ENCODE peak calls at places on chromosome 7, in ten cellular contexts. One of them, this sample, is unnamed.

GRCh38 chr7:130943336-130943901 is 209.4 kb upstream of the KLF14 start:
- DNase-seq in esophagus muscularis mucosa: no peak
- DNase-seq in AG04450: peak
- DNase-seq in upper lobe of right lung: no peak
- DNase-seq in HCT116: no peak
- DNase-seq in fibroblast of lung: peak
- DNase-seq in epithelial cell of esophagus: peak
- DNase-seq in Peyer's patch: no peak
- DNase-seq in astrocyte of the cerebellum: peak
- DNase-seq in ovary: no peak
- DNase-seq in this sample: no peak

GRCh38 chr7:84811427-84811826 is 375.4 kb downstream of the SEMA3D start:
- DNase-seq in ovary: no peak
- DNase-seq in AG04450: no peak
- DNase-seq in astrocyte of the cerebellum: no peak
- DNase-seq in esophagus muscularis mucosa: no peak
- DNase-seq in epithelial cell of esophagus: no peak
- DNase-seq in upper lobe of right lung: no peak
- DNase-seq in HCT116: no peak
- DNase-seq in fibroblast of lung: no peak
- DNase-seq in Peyer's patch: no peak
- DNase-seq in this sample: no peak

GRCh38 chr7:83347836-83348482 is 185.3 kb upstream of the PCLO start:
- DNase-seq in esophagus muscularis mucosa: no peak
- DNase-seq in upper lobe of right lung: no peak
- DNase-seq in AG04450: peak
- DNase-seq in astrocyte of the cerebellum: peak
- DNase-seq in fibroblast of lung: peak
- DNase-seq in ovary: no peak
- DNase-seq in epithelial cell of esophagus: peak
- DNase-seq in HCT116: no peak
- DNase-seq in Peyer's patch: peak
- DNase-seq in this sample: peak

GRCh38 chr7:51220226-51220625 is 96.4 kb downstream of the COBL start:
- DNase-seq in upper lobe of right lung: no peak
- DNase-seq in epithelial cell of esophagus: no peak
- DNase-seq in fibroblast of lung: no peak
- DNase-seq in Peyer's patch: no peak
- DNase-seq in ovary: no peak
- DNase-seq in AG04450: no peak
- DNase-seq in astrocyte of the cerebellum: no peak
- DNase-seq in esophagus muscularis mucosa: peak
- DNase-seq in HCT116: no peak
- DNase-seq in this sample: no peak

GRCh38 chr7:34838329-34838728 is 180.3 kb downstream of the NPSR1 start:
- DNase-seq in upper lobe of right lung: no peak
- DNase-seq in AG04450: no peak
- DNase-seq in HCT116: no peak
- DNase-seq in astrocyte of the cerebellum: peak
- DNase-seq in esophagus muscularis mucosa: no peak
- DNase-seq in Peyer's patch: no peak
- DNase-seq in epithelial cell of esophagus: no peak
- DNase-seq in ovary: no peak
- DNase-seq in fibroblast of lung: no peak
- DNase-seq in this sample: peak

GRCh38 chr7:30556854-30557644 is 37.6 kb upstream of the GARS1 start:
- DNase-seq in fibroblast of lung: no peak
- DNase-seq in HCT116: no peak
- DNase-seq in upper lobe of right lung: no peak
- DNase-seq in ovary: no peak
- DNase-seq in astrocyte of the cerebellum: peak
- DNase-seq in epithelial cell of esophagus: peak
- DNase-seq in esophagus muscularis mucosa: peak
- DNase-seq in AG04450: no peak
- DNase-seq in Peyer's patch: no peak
- DNase-seq in this sample: peak

GRCh38 chr7:33447980-33448379 is 318.6 kb downstream of the BBS9 start:
- DNase-seq in HCT116: no peak
- DNase-seq in Peyer's patch: no peak
- DNase-seq in ovary: no peak
- DNase-seq in esophagus muscularis mucosa: no peak
- DNase-seq in epithelial cell of esophagus: no peak
- DNase-seq in AG04450: no peak
- DNase-seq in fibroblast of lung: peak
- DNase-seq in upper lobe of right lung: no peak
- DNase-seq in astrocyte of the cerebellum: no peak
- DNase-seq in this sample: no peak

GRCh38 chr7:35755711-35756110 is 45.1 kb upstream of the SEPTIN7 start:
- DNase-seq in esophagus muscularis mucosa: no peak
- DNase-seq in astrocyte of the cerebellum: no peak
- DNase-seq in HCT116: no peak
- DNase-seq in upper lobe of right lung: no peak
- DNase-seq in AG04450: no peak
- DNase-seq in epithelial cell of esophagus: no peak
- DNase-seq in ovary: no peak
- DNase-seq in fibroblast of lung: no peak
- DNase-seq in Peyer's patch: no peak
- DNase-seq in this sample: no peak

DNA sequence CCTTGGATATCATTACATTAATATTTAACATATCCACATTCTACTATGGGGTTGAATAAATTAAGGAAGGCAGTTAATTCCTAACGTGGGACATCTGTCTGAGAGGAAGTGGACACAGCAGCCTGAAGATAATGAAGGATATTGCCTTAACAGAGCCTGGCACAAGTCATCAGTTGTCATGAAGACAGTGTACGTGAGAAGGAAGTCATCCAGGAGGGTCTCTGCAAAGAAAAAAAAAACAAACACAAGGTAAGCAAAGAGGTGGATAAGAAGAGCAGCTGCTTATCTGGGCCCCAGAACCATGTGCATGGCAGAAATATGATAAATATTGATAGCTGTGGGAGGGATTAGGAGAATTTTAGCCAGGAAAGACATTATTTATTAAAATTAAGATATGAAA is 190.0 kb downstream of the RAPGEF5 start:
- DNase-seq in HCT116: no peak
- DNase-seq in esophagus muscularis mucosa: no peak
- DNase-seq in AG04450: no peak
- DNase-seq in epithelial cell of esophagus: no peak
- DNase-seq in astrocyte of the cerebellum: no peak
- DNase-seq in upper lobe of right lung: no peak
- DNase-seq in fibroblast of lung: no peak
- DNase-seq in ovary: no peak
- DNase-seq in Peyer's patch: no peak
- DNase-seq in this sample: no peak
- H3K4me3 ChIP-seq in HCT116: no peak
- H3K4me3 ChIP-seq in esophagus muscularis mucosa: no peak
- H3K4me3 ChIP-seq in AG04450: no peak
- H3K4me3 ChIP-seq in epithelial cell of esophagus: no peak
- H3K4me3 ChIP-seq in astrocyte of the cerebellum: no peak
- H3K4me3 ChIP-seq in upper lobe of right lung: no peak
- H3K4me3 ChIP-seq in fibroblast of lung: no peak
- H3K4me3 ChIP-seq in ovary: no peak
- H3K4me3 ChIP-seq in Peyer's patch: no peak
- H3K4me3 ChIP-seq in this sample: no peak

DNA sequence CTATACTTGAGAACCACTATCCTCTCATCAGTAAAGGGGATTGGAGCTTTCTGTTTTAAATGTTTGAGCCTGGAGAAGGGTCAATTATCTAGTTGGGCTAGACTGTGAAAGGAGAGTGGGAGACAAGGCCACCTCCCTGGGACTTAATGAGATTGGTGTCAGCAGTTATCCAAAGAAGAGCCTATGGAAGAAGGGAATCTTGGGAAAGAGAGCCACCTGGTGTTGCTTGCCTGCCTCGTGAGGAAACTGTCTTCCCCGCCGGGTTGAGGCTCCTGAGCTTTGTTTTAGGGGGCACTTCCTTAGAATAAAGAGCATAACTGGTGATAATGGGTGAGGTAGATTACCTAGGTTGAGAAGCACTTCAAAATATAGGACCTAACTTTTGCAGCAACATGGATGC is 32.0 kb upstream of the ABCB4 start:
- DNase-seq in HCT116: no peak
- DNase-seq in epithelial cell of esophagus: peak
- DNase-seq in fibroblast of lung: no peak
- DNase-seq in upper lobe of right lung: no peak
- DNase-seq in esophagus muscularis mucosa: no peak
- DNase-seq in astrocyte of the cerebellum: no peak
- DNase-seq in AG04450: no peak
- DNase-seq in Peyer's patch: no peak
- DNase-seq in ovary: no peak
- DNase-seq in this sample: no peak
- TF ChIP-seq CTCF in HCT116: peak
- TF ChIP-seq CTCF in epithelial cell of esophagus: peak
- TF ChIP-seq CTCF in fibroblast of lung: no peak
- TF ChIP-seq CTCF in upper lobe of right lung: no peak
- TF ChIP-seq CTCF in esophagus muscularis mucosa: no peak
- TF ChIP-seq CTCF in astrocyte of the cerebellum: peak
- TF ChIP-seq CTCF in AG04450: peak
- TF ChIP-seq CTCF in Peyer's patch: no peak
- TF ChIP-seq CTCF in ovary: no peak
- TF ChIP-seq CTCF in this sample: peak

GRCh38 chr7:44102846-44103565 is 1.1 kb upstream of the AEBP1 start:
- DNase-seq in fibroblast of lung: no peak
- DNase-seq in AG04450: no peak
- DNase-seq in astrocyte of the cerebellum: no peak
- DNase-seq in epithelial cell of esophagus: no peak
- DNase-seq in ovary: no peak
- DNase-seq in HCT116: no peak
- DNase-seq in upper lobe of right lung: no peak
- DNase-seq in Peyer's patch: no peak
- DNase-seq in esophagus muscularis mucosa: no peak
- DNase-seq in this sample: no peak

GRCh38 chr7:44105832-44106231 is 1.7 kb downstream of the AEBP1 start:
- DNase-seq in AG04450: no peak
- DNase-seq in HCT116: no peak
- DNase-seq in fibroblast of lung: no peak
- DNase-seq in upper lobe of right lung: no peak
- DNase-seq in epithelial cell of esophagus: no peak
- DNase-seq in Peyer's patch: no peak
- DNase-seq in astrocyte of the cerebellum: no peak
- DNase-seq in ovary: no peak
- DNase-seq in esophagus muscularis mucosa: no peak
- DNase-seq in this sample: no peak

GRCh38 chr7:44104880-44105771 is 981 bp downstream of the AEBP1 start:
- DNase-seq in epithelial cell of esophagus: peak
- DNase-seq in Peyer's patch: no peak
- DNase-seq in HCT116: no peak
- DNase-seq in esophagus muscularis mucosa: no peak
- DNase-seq in upper lobe of right lung: no peak
- DNase-seq in astrocyte of the cerebellum: no peak
- DNase-seq in fibroblast of lung: peak
- DNase-seq in AG04450: no peak
- DNase-seq in ovary: peak
- DNase-seq in this sample: peak

GRCh38 chr7:44103566-44103940 is 592 bp upstream of the AEBP1 start:
- DNase-seq in epithelial cell of esophagus: no peak
- DNase-seq in astrocyte of the cerebellum: no peak
- DNase-seq in AG04450: no peak
- DNase-seq in Peyer's patch: no peak
- DNase-seq in upper lobe of right lung: no peak
- DNase-seq in HCT116: no peak
- DNase-seq in esophagus muscularis mucosa: no peak
- DNase-seq in fibroblast of lung: no peak
- DNase-seq in ovary: no peak
- DNase-seq in this sample: no peak

DNA sequence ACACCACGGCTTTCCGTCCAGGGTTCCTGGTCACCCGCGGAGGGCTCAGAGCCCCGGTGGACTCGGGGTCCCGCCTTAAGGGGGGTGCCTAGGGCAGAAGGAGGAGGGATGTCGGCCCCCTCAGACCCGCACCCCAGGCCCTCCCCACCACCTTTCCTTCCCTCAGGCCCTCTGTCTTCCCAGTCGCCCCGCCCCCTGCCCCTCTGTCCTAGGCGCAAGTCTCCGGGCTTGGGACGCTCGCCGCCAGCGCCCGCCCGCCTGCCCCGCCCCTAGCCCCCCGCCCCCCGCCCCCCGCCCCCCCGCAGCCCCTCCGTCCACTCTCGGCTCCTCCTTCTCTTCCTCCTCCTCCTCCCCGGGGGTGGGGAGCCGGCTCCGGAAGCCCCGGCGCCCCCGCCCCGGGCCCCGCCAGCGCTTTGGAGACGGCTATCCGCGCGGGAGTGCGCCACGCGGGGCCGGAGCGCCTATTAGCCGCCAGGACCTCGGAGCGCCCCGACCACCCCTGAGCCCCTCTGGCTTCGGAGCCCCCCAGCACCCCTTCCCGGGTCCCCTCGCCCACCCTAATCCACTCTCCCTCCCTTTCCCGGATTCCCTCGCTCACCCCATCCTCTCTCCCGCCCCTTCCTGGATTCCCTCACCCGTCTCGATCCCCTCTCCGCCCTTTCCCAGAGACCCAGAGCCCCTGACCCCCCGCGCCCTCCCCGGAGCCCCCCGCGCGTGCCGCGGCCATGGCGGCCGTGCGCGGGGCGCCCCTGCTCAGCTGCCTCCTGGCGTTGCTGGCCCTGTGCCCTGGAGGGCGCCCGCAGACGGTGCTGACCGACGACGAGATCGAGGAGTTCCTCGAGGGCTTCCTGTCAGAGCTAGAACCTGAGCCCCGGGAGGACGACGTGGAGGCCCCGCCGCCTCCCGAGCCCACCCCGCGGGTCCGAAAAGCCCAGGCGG is at the start of gene AEBP1:
- DNase-seq in fibroblast of lung: no peak
- DNase-seq in Peyer's patch: no peak
- DNase-seq in astrocyte of the cerebellum: no peak
- DNase-seq in HCT116: no peak
- DNase-seq in epithelial cell of esophagus: no peak
- DNase-seq in esophagus muscularis mucosa: no peak
- DNase-seq in ovary: peak
- DNase-seq in AG04450: no peak
- DNase-seq in upper lobe of right lung: peak
- DNase-seq in this sample: no peak
- H3K4me3 ChIP-seq in fibroblast of lung: peak
- H3K4me3 ChIP-seq in Peyer's patch: peak
- H3K4me3 ChIP-seq in astrocyte of the cerebellum: peak
- H3K4me3 ChIP-seq in HCT116: no peak
- H3K4me3 ChIP-seq in epithelial cell of esophagus: no peak
- H3K4me3 ChIP-seq in esophagus muscularis mucosa: peak
- H3K4me3 ChIP-seq in ovary: peak
- H3K4me3 ChIP-seq in AG04450: peak
- H3K4me3 ChIP-seq in upper lobe of right lung: peak
- H3K4me3 ChIP-seq in this sample: no peak

GRCh38 chr7:70043139-70043538 is 444.9 kb downstream of the AUTS2 start:
- DNase-seq in AG04450: no peak
- DNase-seq in epithelial cell of esophagus: no peak
- DNase-seq in upper lobe of right lung: no peak
- DNase-seq in HCT116: no peak
- DNase-seq in astrocyte of the cerebellum: no peak
- DNase-seq in ovary: no peak
- DNase-seq in Peyer's patch: no peak
- DNase-seq in esophagus muscularis mucosa: no peak
- DNase-seq in fibroblast of lung: no peak
- DNase-seq in this sample: no peak

GRCh38 chr7:70044525-70044924 is 446.2 kb downstream of the AUTS2 start:
- DNase-seq in Peyer's patch: no peak
- DNase-seq in esophagus muscularis mucosa: no peak
- DNase-seq in AG04450: no peak
- DNase-seq in upper lobe of right lung: no peak
- DNase-seq in fibroblast of lung: no peak
- DNase-seq in ovary: no peak
- DNase-seq in epithelial cell of esophagus: no peak
- DNase-seq in HCT116: no peak
- DNase-seq in astrocyte of the cerebellum: no peak
- DNase-seq in this sample: no peak

GRCh38 chr7:70042533-70042932 is 444.3 kb downstream of the AUTS2 start:
- DNase-seq in ovary: no peak
- DNase-seq in epithelial cell of esophagus: peak
- DNase-seq in Peyer's patch: no peak
- DNase-seq in HCT116: no peak
- DNase-seq in fibroblast of lung: peak
- DNase-seq in esophagus muscularis mucosa: no peak
- DNase-seq in upper lobe of right lung: no peak
- DNase-seq in AG04450: no peak
- DNase-seq in astrocyte of the cerebellum: peak
- DNase-seq in this sample: no peak

GRCh38 chr7:70044064-70044463 is 445.8 kb downstream of the AUTS2 start:
- DNase-seq in ovary: no peak
- DNase-seq in upper lobe of right lung: no peak
- DNase-seq in Peyer's patch: no peak
- DNase-seq in AG04450: no peak
- DNase-seq in esophagus muscularis mucosa: no peak
- DNase-seq in fibroblast of lung: no peak
- DNase-seq in HCT116: no peak
- DNase-seq in epithelial cell of esophagus: no peak
- DNase-seq in astrocyte of the cerebellum: no peak
- DNase-seq in this sample: no peak

DNA sequence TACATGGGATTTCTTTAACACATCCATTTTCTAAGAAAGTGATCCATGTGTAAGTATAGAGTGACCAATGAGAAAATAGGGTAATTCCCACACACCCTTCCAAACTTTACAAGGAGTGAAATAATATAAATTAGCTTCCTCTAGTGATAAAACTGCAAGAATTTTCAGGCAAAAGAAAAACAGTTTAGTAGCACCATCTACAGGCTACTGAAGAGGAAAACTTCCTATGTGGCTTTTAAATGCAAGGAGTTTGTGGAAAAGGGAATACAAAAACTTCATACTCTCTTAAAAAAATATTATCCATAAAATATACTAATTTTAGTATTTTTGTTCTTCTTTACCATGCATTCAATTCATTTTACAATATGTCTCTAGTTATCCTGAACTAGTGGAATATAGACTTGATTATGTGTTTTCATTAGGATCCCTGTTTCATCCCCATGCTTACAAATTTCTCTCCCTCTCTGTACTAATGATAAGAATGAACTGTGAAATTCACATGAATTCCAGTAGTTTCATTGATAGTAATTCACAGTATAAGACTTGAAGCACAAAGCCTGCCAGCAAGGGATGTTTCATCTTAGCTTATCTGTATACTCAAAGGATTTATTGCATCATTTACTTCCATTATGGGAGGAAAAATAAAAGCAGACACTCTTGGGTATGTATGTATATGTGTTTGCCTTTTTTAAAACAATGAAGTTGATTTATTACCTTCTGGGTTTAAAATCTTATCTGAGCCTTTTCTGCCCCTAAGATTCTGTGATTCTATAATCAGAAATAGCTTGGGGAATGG is 442.9 kb downstream of the AUTS2 start:
- DNase-seq in epithelial cell of esophagus: peak
- DNase-seq in esophagus muscularis mucosa: no peak
- DNase-seq in Peyer's patch: no peak
- DNase-seq in fibroblast of lung: peak
- DNase-seq in HCT116: no peak
- DNase-seq in astrocyte of the cerebellum: peak
- DNase-seq in ovary: no peak
- DNase-seq in AG04450: no peak
- DNase-seq in upper lobe of right lung: no peak
- DNase-seq in this sample: no peak
- TF ChIP-seq CTCF in epithelial cell of esophagus: peak
- TF ChIP-seq CTCF in esophagus muscularis mucosa: peak
- TF ChIP-seq CTCF in Peyer's patch: no peak
- TF ChIP-seq CTCF in fibroblast of lung: peak
- TF ChIP-seq CTCF in HCT116: no peak
- TF ChIP-seq CTCF in astrocyte of the cerebellum: peak
- TF ChIP-seq CTCF in ovary: peak
- TF ChIP-seq CTCF in AG04450: peak
- TF ChIP-seq CTCF in upper lobe of right lung: peak
- TF ChIP-seq CTCF in this sample: peak